ENCODE peak calls at places on chromosomes 6 and 20, in eight cellular contexts. J, K, N, Y, H, M, Q and L are unnamed samples.

GRCh38 chr6:111781055-111781708 is 92.1 kb downstream of the FYN start:
- DNase-seq in J (peak; percentile 39), K (no peak), N (no peak), Y (no peak), H (no peak), M (no peak), Q (no peak), L (no peak)

GRCh38 chr6:1798303-1798964 is 188.7 kb downstream of the FOXC1 start:
- DNase-seq in J (peak; percentile 34), K (no peak), N (no peak), Y (no peak), H (no peak), M (no peak), Q (no peak), L (no peak)

GRCh38 chr6:158408552-158409130 is 96.4 kb downstream of the TULP4 start:
- DNase-seq in J (no peak), K (no peak), N (no peak), Y (peak; percentile 9), H (peak; percentile 51), M (no peak), Q (no peak), L (no peak)

GRCh38 chr6:54267798-54268197 is 40.4 kb upstream of the TINAG start:
- DNase-seq in J (peak; percentile 59), K (peak; percentile 74), N (no peak), Y (peak; percentile 19), H (peak; percentile 68), M (no peak), Q (no peak), L (no peak)

GRCh38 chr6:74182992-74183391 is 487.0 kb downstream of the CD109 start:
- DNase-seq in J (no peak), K (peak; percentile 18), N (no peak), Y (no peak), H (no peak), M (no peak), Q (no peak), L (no peak)

GRCh38 chr6:78770766-78771165 is 96.6 kb upstream of the IRAK1BP1 start:
- DNase-seq in J (peak; percentile 12), K (no peak), N (no peak), Y (no peak), H (no peak), M (no peak), Q (no peak), L (no peak)

GRCh38 chr6:144547409-144547808 is 262.3 kb downstream of the UTRN start:
- DNase-seq in J (no peak), K (no peak), N (no peak), Y (no peak), H (no peak), M (no peak), Q (no peak), L (no peak)

GRCh38 chr6:139965393-139965792 is 590.9 kb upstream of the CITED2 start:
- DNase-seq in J (no peak), K (peak; percentile 65), N (no peak), Y (no peak), H (no peak), M (no peak), Q (no peak), L (no peak)

GRCh38 chr20:14235355-14235754 is 102.1 kb downstream of the FLRT3 start:
- DNase-seq in J (peak; percentile 80), K (no peak), N (no peak), Y (no peak), H (peak; percentile 91), M (no peak), Q (no peak), L (no peak)

GRCh38 chr6:138798028-138798427 is 2.1 kb downstream of the ECT2L start:
- DNase-seq in J (no peak), K (no peak), N (no peak), Y (no peak), H (no peak), M (no peak), Q (no peak), L (no peak)